ENCODE peak calls at places on chromosomes 11 and 22, in seven cellular contexts. N is endothelial cell, P is colonic mucosa, M is heart right ventricle, I is PC-9, W is sigmoid colon, T is astrocyte of the spinal cord. U is an unnamed sample.

GRCh38 chr11:132242662-132243061 is 872.2 kb downstream of the NTM start:
- DNase-seq in N (no peak), P (no peak), M (no peak), I (no peak), W (no peak), T (no peak), U (no peak)

GRCh38 chr11:19365743-19366410 is 125.1 kb upstream of the E2F8 start:
- DNase-seq in N (no peak), P (no peak), M (no peak), I (no peak), W (no peak), T (no peak), U (no peak)

GRCh38 chr22:30310881-30311771 is 15.6 kb downstream of the TBC1D10A start:
- DNase-seq in N (no peak), P (peak), M (peak), I (peak), W (peak), T (no peak), U (no peak)

GRCh38 chr22:46256358-46256958 is 6.4 kb upstream of the CDPF1 start:
- DNase-seq in N (no peak), P (no peak), M (no peak), I (no peak), W (no peak), T (no peak), U (no peak)

GRCh38 chr11:10208045-10208674 is 85.9 kb downstream of the SBF2 start:
- DNase-seq in N (no peak), P (no peak), M (no peak), I (no peak), W (no peak), T (peak), U (peak)

GRCh38 chr11:120254788-120255518 is 15.0 kb downstream of the POU2F3 start:
- DNase-seq in N (no peak), P (no peak), M (no peak), I (no peak), W (no peak), T (no peak), U (no peak)

GRCh38 chr11:20397281-20397680 is 9.8 kb downstream of the PRMT3 start:
- DNase-seq in N (peak), P (no peak), M (no peak), I (no peak), W (no peak), T (peak), U (peak)

GRCh38 chr11:76209671-76209955 is 3.3 kb upstream of the WNT11 start:
- DNase-seq in N (no peak), P (no peak), M (no peak), I (no peak), W (no peak), T (no peak), U (no peak)

GRCh38 chr11:65900125-65900898 is at the start of gene FOSL1:
- DNase-seq in N (peak), P (peak), M (peak), I (peak), W (peak), T (peak), U (peak)

GRCh38 chr22:28934026-28934425 is 50.7 kb downstream of the ZNRF3 start:
- DNase-seq in N (no peak), P (no peak), M (no peak), I (no peak), W (no peak), T (no peak), U (no peak)

GRCh38 chr22:22593964-22594656 is 35.0 kb upstream of the PRAME start:
- DNase-seq in N (peak), P (peak), M (no peak), I (peak), W (no peak), T (peak), U (peak)

GRCh38 chr22:50305658-50306566 is 1.5 kb downstream of the PLXNB2 start:
- DNase-seq in N (peak), P (peak), M (peak), I (peak), W (peak), T (peak), U (peak)

GRCh38 chr11:35066783-35067476 is 72.0 kb upstream of the CD44 start:
- DNase-seq in N (no peak), P (no peak), M (no peak), I (no peak), W (no peak), T (no peak), U (no peak)

GRCh38 chr11:77081381-77081851 is 14.6 kb downstream of the CAPN5 start:
- DNase-seq in N (no peak), P (no peak), M (peak), I (no peak), W (peak), T (no peak), U (no peak)

GRCh38 chr22:48945621-48946458 is 881.8 kb downstream of the BRD1 start:
- DNase-seq in N (no peak), P (peak), M (no peak), I (no peak), W (peak), T (no peak), U (no peak)

GRCh38 chr11:119189393-119189792 is 4.1 kb downstream of the NHERF4 start:
- DNase-seq in N (no peak), P (no peak), M (no peak), I (no peak), W (no peak), T (no peak), U (no peak)

GRCh38 chr11:66317322-66317765 is 500 bp upstream of the CD248 start:
- DNase-seq in N (no peak), P (no peak), M (peak), I (no peak), W (peak), T (no peak), U (no peak)

GRCh38 chr22:39244073-39244495 is 698 bp downstream of the PDGFB start:
- DNase-seq in N (no peak), P (no peak), M (no peak), I (peak), W (no peak), T (no peak), U (no peak)

GRCh38 chr11:8247312-8247711 is 16.4 kb downstream of the LMO1 start:
- DNase-seq in N (no peak), P (peak), M (no peak), I (peak), W (no peak), T (no peak), U (peak)

GRCh38 chr22:42766860-42767259 is 46.2 kb upstream of the A4GALT start:
- DNase-seq in N (no peak), P (no peak), M (peak), I (no peak), W (no peak), T (no peak), U (no peak)

GRCh38 chr11:120894207-120894989 is 129.5 kb upstream of the TBCEL start:
- DNase-seq in N (no peak), P (no peak), M (no peak), I (no peak), W (no peak), T (no peak), U (no peak)

GRCh38 chr22:50522806-50523438 is 2.5 kb downstream of the SCO2 start:
- DNase-seq in N (no peak), P (no peak), M (no peak), I (no peak), W (no peak), T (no peak), U (no peak)

GRCh38 chr11:85752890-85753581 is 57.9 kb downstream of the SYTL2 start:
- DNase-seq in N (no peak), P (peak), M (no peak), I (no peak), W (no peak), T (no peak), U (no peak)

GRCh38 chr11:13917269-13917668 is 45.3 kb upstream of the SPON1 start:
- DNase-seq in N (no peak), P (no peak), M (no peak), I (no peak), W (no peak), T (no peak), U (no peak)

GRCh38 chr11:98601181-98601773 is 419.5 kb upstream of the CNTN5 start:
- DNase-seq in N (no peak), P (no peak), M (no peak), I (no peak), W (peak), T (peak), U (no peak)

GRCh38 chr11:2825886-2826678 is 59.5 kb downstream of the CDKN1C start:
- DNase-seq in N (no peak), P (peak), M (peak), I (peak), W (peak), T (peak), U (peak)

GRCh38 chr11:2091112-2091746 is 48.0 kb downstream of the IGF2 start:
- DNase-seq in N (no peak), P (no peak), M (no peak), I (no peak), W (peak), T (no peak), U (no peak)

GRCh38 chr11:63565728-63566127 is 2.5 kb upstream of the PLAAT2 start:
- DNase-seq in N (no peak), P (no peak), M (no peak), I (no peak), W (no peak), T (no peak), U (no peak)

GRCh38 chr11:42555197-42555596 is 756.6 kb upstream of the API5 start:
- DNase-seq in N (no peak), P (no peak), M (no peak), I (no peak), W (no peak), T (no peak), U (no peak)

GRCh38 chr11:69119170-69119569 is 36.6 kb upstream of the SMIM38 start:
- DNase-seq in N (no peak), P (no peak), M (no peak), I (no peak), W (no peak), T (no peak), U (no peak)

GRCh38 chr11:76805206-76805913 is 22.2 kb downstream of the TSKU start:
- DNase-seq in N (no peak), P (peak), M (no peak), I (no peak), W (no peak), T (no peak), U (no peak)

GRCh38 chr11:107593941-107594340 is 3.0 kb downstream of the ELMOD1 start:
- DNase-seq in N (no peak), P (no peak), M (no peak), I (no peak), W (no peak), T (no peak), U (no peak)

GRCh38 chr11:107592813-107593212 is 1.9 kb downstream of the ELMOD1 start:
- DNase-seq in N (no peak), P (no peak), M (no peak), I (no peak), W (no peak), T (peak), U (no peak)

GRCh38 chr11:107598225-107599139 is 7.5 kb downstream of the ELMOD1 start:
- DNase-seq in N (peak), P (no peak), M (no peak), I (peak), W (no peak), T (no peak), U (peak)
- TF ChIP-seq CTCF in N (no peak), P (no peak), M (peak), I (peak), W (no peak), T (peak), U (peak)

GRCh38 chr22:25853902-25854301 is 111.9 kb downstream of the MYO18B start:
- DNase-seq in N (no peak), P (no peak), M (no peak), I (no peak), W (no peak), T (no peak), U (no peak)
- TF ChIP-seq CTCF in N (no peak), P (no peak), M (no peak), I (peak), W (no peak), T (no peak), U (peak)

GRCh38 chr22:32823024-32823730 is 21.7 kb downstream of the TIMP3 start:
- DNase-seq in N (peak), P (peak), M (no peak), I (no peak), W (peak), T (peak), U (peak)
- TF ChIP-seq CTCF in N (peak), P (peak), M (peak), I (peak), W (no peak), T (peak), U (peak)

GRCh38 chr22:44359496-44360110 is 46.9 kb upstream of the SHISAL1 start:
- DNase-seq in N (no peak), P (no peak), M (no peak), I (no peak), W (peak), T (no peak), U (no peak)
- TF ChIP-seq CTCF in N (no peak), P (no peak), M (no peak), I (no peak), W (no peak), T (no peak), U (no peak)

GRCh38 chr11:84522331-84522730 is 1104.8 kb downstream of the DLG2 start:
- DNase-seq in N (no peak), P (no peak), M (no peak), I (no peak), W (no peak), T (peak), U (no peak)

GRCh38 chr11:84518601-84519183 is 1108.5 kb downstream of the DLG2 start:
- DNase-seq in N (no peak), P (no peak), M (no peak), I (no peak), W (no peak), T (no peak), U (no peak)

GRCh38 chr11:84526250-84526649 is 1100.9 kb downstream of the DLG2 start:
- DNase-seq in N (no peak), P (no peak), M (no peak), I (no peak), W (no peak), T (no peak), U (no peak)

GRCh38 chr11:84524422-84525051 is 1102.6 kb downstream of the DLG2 start:
- DNase-seq in N (no peak), P (no peak), M (no peak), I (no peak), W (no peak), T (peak), U (no peak)
- TF ChIP-seq CTCF in N (peak), P (no peak), M (peak), I (peak), W (peak), T (peak), U (peak)

DNA sequence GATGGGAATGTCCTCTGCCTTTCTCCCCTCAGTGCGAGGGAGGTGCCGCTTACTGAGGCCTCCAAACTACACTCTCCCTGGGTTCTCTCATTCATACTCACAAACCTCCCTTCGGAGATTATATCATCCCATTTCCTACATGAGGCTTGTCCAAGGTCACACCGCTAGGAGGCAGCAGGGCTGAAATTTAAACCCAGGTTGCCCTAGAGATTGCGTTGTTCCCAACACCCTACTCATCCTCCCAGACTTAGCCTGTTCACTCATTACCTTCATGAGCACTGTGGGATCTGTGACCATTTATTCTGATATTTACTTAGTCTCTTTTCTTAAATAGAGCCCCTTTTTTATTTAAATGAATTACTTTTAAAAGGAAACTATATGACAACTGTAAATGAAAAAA is 31.1 kb downstream of the SDHAF2 start:
- DNase-seq in N (no peak), P (no peak), M (no peak), I (no peak), W (no peak), T (no peak), U (no peak)
- TF ChIP-seq CTCF in N (no peak), P (no peak), M (no peak), I (no peak), W (no peak), T (no peak), U (no peak)

GRCh38 chr11:6602096-6602940 is 1.1 kb downstream of the RRP8 start:
- DNase-seq in N (peak), P (peak), M (peak), I (no peak), W (peak), T (no peak), U (no peak)
- TF ChIP-seq CTCF in N (no peak), P (no peak), M (no peak), I (no peak), W (no peak), T (no peak), U (no peak)

GRCh38 chr11:131070365-131070764 is 154.1 kb upstream of the SNX19 start:
- DNase-seq in N (no peak), P (no peak), M (no peak), I (no peak), W (no peak), T (no peak), U (no peak)
- TF ChIP-seq CTCF in N (no peak), P (no peak), M (no peak), I (no peak), W (no peak), T (peak), U (no peak)

GRCh38 chr11:11895672-11896071 is 53.9 kb downstream of the USP47 start:
- DNase-seq in N (no peak), P (no peak), M (no peak), I (no peak), W (no peak), T (no peak), U (no peak)
- TF ChIP-seq CTCF in N (no peak), P (no peak), M (peak), I (peak), W (no peak), T (peak), U (peak)